ENCODE peak calls at places on chromosomes 7 and 10, in four cellular contexts. One of them, this sample, is unnamed.

GRCh38 chr7:100827330-100828226 is at the start of gene EPHB4:
- DNase-seq in K562: peak
- DNase-seq in HepG2: peak
- DNase-seq in A549: peak
- DNase-seq in this sample: no peak

GRCh38 chr7:23277359-23277989 is 21.7 kb upstream of the MALSU1 start:
- DNase-seq in K562: peak
- DNase-seq in HepG2: peak
- DNase-seq in A549: peak
- DNase-seq in this sample: peak

GRCh38 chr7:25263292-25263691 is 35.0 kb upstream of the NPVF start:
- DNase-seq in K562: no peak
- DNase-seq in HepG2: no peak
- DNase-seq in A549: no peak
- DNase-seq in this sample: no peak

GRCh38 chr7:117169907-117170306 is 153.0 kb downstream of the WNT2 start:
- DNase-seq in K562: no peak
- DNase-seq in HepG2: no peak
- DNase-seq in A549: no peak
- DNase-seq in this sample: no peak

GRCh38 chr7:105639677-105640493 is 58.6 kb upstream of the EFCAB10 start:
- DNase-seq in K562: no peak
- DNase-seq in HepG2: no peak
- DNase-seq in A549: no peak
- DNase-seq in this sample: no peak

GRCh38 chr10:31075434-31075833 is 43.8 kb upstream of the ZNF438 start:
- DNase-seq in K562: no peak
- DNase-seq in HepG2: no peak
- DNase-seq in A549: no peak
- DNase-seq in this sample: no peak

GRCh38 chr10:51422311-51423120 is 276.9 kb downstream of the CSTF2T start:
- DNase-seq in K562: peak
- DNase-seq in HepG2: peak
- DNase-seq in A549: peak
- DNase-seq in this sample: peak

GRCh38 chr7:16795624-16796023 is 9.2 kb downstream of the AGR2 start:
- DNase-seq in K562: no peak
- DNase-seq in HepG2: no peak
- DNase-seq in A549: no peak
- DNase-seq in this sample: no peak

GRCh38 chr10:71893920-71894319 is 42.9 kb upstream of the PSAP start:
- DNase-seq in K562: peak
- DNase-seq in HepG2: peak
- DNase-seq in A549: no peak
- DNase-seq in this sample: no peak

GRCh38 chr10:14560794-14561765 is 213.6 kb downstream of the FAM107B start:
- DNase-seq in K562: no peak
- DNase-seq in HepG2: no peak
- DNase-seq in A549: no peak
- DNase-seq in this sample: no peak

GRCh38 chr10:113386005-113386404 is 166.8 kb upstream of the HABP2 start:
- DNase-seq in K562: no peak
- DNase-seq in HepG2: peak
- DNase-seq in A549: peak
- DNase-seq in this sample: no peak

GRCh38 chr7:77657427-77658331 is 38.6 kb upstream of the RSBN1L start:
- DNase-seq in K562: peak
- DNase-seq in HepG2: peak
- DNase-seq in A549: peak
- DNase-seq in this sample: peak

DNA sequence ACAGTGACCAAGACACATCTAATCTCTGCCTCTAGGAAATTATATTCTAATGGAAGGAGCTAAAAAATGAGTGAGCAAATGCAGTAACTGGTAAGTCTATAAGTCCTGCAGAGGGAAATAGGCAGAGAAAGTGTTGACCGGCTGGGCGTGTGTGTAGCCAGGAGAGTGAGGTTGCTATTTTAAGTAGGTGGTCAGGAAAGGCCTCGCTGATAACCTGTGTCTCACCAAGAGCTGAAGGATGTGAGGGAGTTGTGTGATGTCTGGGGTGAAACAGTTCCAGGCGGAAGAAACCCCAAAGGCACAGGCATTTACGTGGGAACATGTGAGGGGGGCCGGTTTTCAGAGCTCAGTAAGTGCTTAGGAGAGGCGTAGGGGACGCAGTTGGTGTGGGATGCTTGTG is 54.8 kb downstream of the BAMBI start:
- DNase-seq in K562: peak
- DNase-seq in HepG2: no peak
- DNase-seq in A549: no peak
- DNase-seq in this sample: no peak
- TF ChIP-seq HDAC2 in K562: no peak
- TF ChIP-seq HDAC2 in HepG2: no peak
- TF ChIP-seq HDAC2 in A549: no peak
- TF ChIP-seq HDAC2 in this sample: no peak

GRCh38 chr7:85407401-85407800 is 220.5 kb upstream of the SEMA3D start:
- DNase-seq in K562: no peak
- DNase-seq in HepG2: no peak
- DNase-seq in A549: no peak
- DNase-seq in this sample: no peak

GRCh38 chr7:85405503-85405902 is 218.6 kb upstream of the SEMA3D start:
- DNase-seq in K562: no peak
- DNase-seq in HepG2: no peak
- DNase-seq in A549: no peak
- DNase-seq in this sample: no peak

GRCh38 chr7:85405016-85405415 is 218.2 kb upstream of the SEMA3D start:
- DNase-seq in K562: no peak
- DNase-seq in HepG2: no peak
- DNase-seq in A549: no peak
- DNase-seq in this sample: no peak
- TF ChIP-seq BHLHE40 in K562: no peak
- TF ChIP-seq BHLHE40 in HepG2: no peak
- TF ChIP-seq BHLHE40 in A549: no peak
- TF ChIP-seq BHLHE40 in this sample: no peak

GRCh38 chr7:3893789-3894153 is 592.7 kb downstream of the SDK1 start:
- DNase-seq in K562: no peak
- DNase-seq in HepG2: no peak
- DNase-seq in A549: no peak
- DNase-seq in this sample: no peak

GRCh38 chr7:3899559-3899991 is 598.5 kb downstream of the SDK1 start:
- DNase-seq in K562: no peak
- DNase-seq in HepG2: no peak
- DNase-seq in A549: no peak
- DNase-seq in this sample: no peak

GRCh38 chr7:3896366-3896765 is 595.3 kb downstream of the SDK1 start:
- DNase-seq in K562: no peak
- DNase-seq in HepG2: no peak
- DNase-seq in A549: no peak
- DNase-seq in this sample: no peak

GRCh38 chr7:3895341-3895740 is 594.3 kb downstream of the SDK1 start:
- DNase-seq in K562: no peak
- DNase-seq in HepG2: no peak
- DNase-seq in A549: no peak
- DNase-seq in this sample: no peak

GRCh38 chr7:3897430-3898385 is 596.7 kb downstream of the SDK1 start:
- DNase-seq in K562: peak
- DNase-seq in HepG2: peak
- DNase-seq in A549: peak
- DNase-seq in this sample: no peak
- TF ChIP-seq HDAC2 in K562: no peak
- TF ChIP-seq HDAC2 in HepG2: no peak
- TF ChIP-seq HDAC2 in A549: no peak
- TF ChIP-seq HDAC2 in this sample: no peak

GRCh38 chr10:46006219-46006618 is 24.2 kb downstream of the NCOA4 start:
- DNase-seq in K562: no peak
- DNase-seq in HepG2: no peak
- DNase-seq in A549: no peak
- DNase-seq in this sample: no peak
- TF ChIP-seq BHLHE40 in K562: no peak
- TF ChIP-seq BHLHE40 in HepG2: no peak
- TF ChIP-seq BHLHE40 in A549: no peak
- TF ChIP-seq BHLHE40 in this sample: no peak

GRCh38 chr10:97914171-97914836 is 64.7 kb downstream of the GOLGA7B start:
- DNase-seq in K562: no peak
- DNase-seq in HepG2: no peak
- DNase-seq in A549: no peak
- DNase-seq in this sample: no peak

GRCh38 chr10:97915346-97915745 is 65.7 kb downstream of the GOLGA7B start:
- DNase-seq in K562: no peak
- DNase-seq in HepG2: no peak
- DNase-seq in A549: no peak
- DNase-seq in this sample: no peak

GRCh38 chr10:97913554-97913953 is 63.9 kb downstream of the GOLGA7B start:
- DNase-seq in K562: no peak
- DNase-seq in HepG2: no peak
- DNase-seq in A549: no peak
- DNase-seq in this sample: no peak

GRCh38 chr10:97915761-97916160 is 66.1 kb downstream of the GOLGA7B start:
- DNase-seq in K562: no peak
- DNase-seq in HepG2: no peak
- DNase-seq in A549: no peak
- DNase-seq in this sample: no peak

GRCh38 chr10:97914837-97915211 is 65.2 kb downstream of the GOLGA7B start:
- DNase-seq in K562: peak
- DNase-seq in HepG2: peak
- DNase-seq in A549: peak
- DNase-seq in this sample: no peak
- TF ChIP-seq HDAC2 in K562: no peak
- TF ChIP-seq HDAC2 in HepG2: no peak
- TF ChIP-seq HDAC2 in A549: no peak
- TF ChIP-seq HDAC2 in this sample: no peak

GRCh38 chr7:79713281-79713680 is 259.8 kb upstream of the MAGI2 start:
- DNase-seq in K562: no peak
- DNase-seq in HepG2: no peak
- DNase-seq in A549: no peak
- DNase-seq in this sample: no peak

GRCh38 chr7:79714081-79714480 is 260.6 kb upstream of the MAGI2 start:
- DNase-seq in K562: no peak
- DNase-seq in HepG2: no peak
- DNase-seq in A549: no peak
- DNase-seq in this sample: no peak

GRCh38 chr7:79711660-79712059 is 258.2 kb upstream of the MAGI2 start:
- DNase-seq in K562: no peak
- DNase-seq in HepG2: no peak
- DNase-seq in A549: no peak
- DNase-seq in this sample: no peak

DNA sequence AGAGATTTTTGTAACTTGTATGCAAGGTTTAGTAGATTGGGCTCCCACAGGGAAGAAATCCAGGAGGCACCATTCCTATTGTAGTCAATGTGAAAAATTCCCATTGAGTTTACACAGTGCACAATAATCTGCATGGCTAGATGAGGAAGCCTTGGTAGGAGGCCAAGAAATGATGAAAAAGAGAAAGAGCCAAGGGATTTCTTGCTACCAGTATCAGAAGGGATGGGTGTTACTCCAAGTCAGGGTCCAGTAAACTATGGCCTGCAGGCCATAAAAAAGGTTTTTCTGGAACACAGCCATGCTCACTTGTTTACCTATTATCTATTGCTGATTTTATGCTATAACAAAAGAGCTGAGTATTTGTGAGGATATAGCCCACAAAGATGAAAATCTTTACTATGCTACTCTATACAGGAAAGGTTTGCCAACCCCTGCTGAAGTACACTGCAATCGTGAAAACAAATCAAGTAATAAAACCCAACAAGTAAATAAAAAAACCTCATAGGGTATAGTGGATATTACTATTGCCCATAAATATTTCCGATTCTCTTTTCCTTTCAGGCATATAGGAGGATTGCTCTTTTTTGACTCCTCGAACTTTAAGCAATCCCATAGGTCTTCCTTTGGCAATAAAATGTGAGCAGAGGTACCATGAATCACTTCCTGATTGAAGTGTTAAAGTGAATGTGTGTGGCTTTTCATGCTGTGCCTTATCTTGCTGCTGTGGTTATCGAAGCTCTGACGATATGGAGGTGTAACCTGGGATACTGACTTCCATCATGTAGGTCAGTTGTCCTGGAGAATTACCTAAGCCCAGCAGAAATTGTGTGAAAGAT is 256.3 kb upstream of the MAGI2 start:
- DNase-seq in K562: no peak
- DNase-seq in HepG2: no peak
- DNase-seq in A549: no peak
- DNase-seq in this sample: no peak
- TF ChIP-seq BHLHE40 in K562: no peak
- TF ChIP-seq BHLHE40 in HepG2: no peak
- TF ChIP-seq BHLHE40 in A549: no peak
- TF ChIP-seq BHLHE40 in this sample: no peak

GRCh38 chr10:121127151-121127906 is 276.2 kb downstream of the WDR11 start:
- DNase-seq in K562: no peak
- DNase-seq in HepG2: no peak
- DNase-seq in A549: no peak
- DNase-seq in this sample: no peak

GRCh38 chr10:121131014-121131413 is 279.9 kb downstream of the WDR11 start:
- DNase-seq in K562: no peak
- DNase-seq in HepG2: no peak
- DNase-seq in A549: no peak
- DNase-seq in this sample: no peak

GRCh38 chr10:121130382-121130781 is 279.2 kb downstream of the WDR11 start:
- DNase-seq in K562: no peak
- DNase-seq in HepG2: no peak
- DNase-seq in A549: no peak
- DNase-seq in this sample: no peak

GRCh38 chr10:121131426-121132277 is 280.5 kb downstream of the WDR11 start:
- DNase-seq in K562: no peak
- DNase-seq in HepG2: no peak
- DNase-seq in A549: no peak
- DNase-seq in this sample: no peak

DNA sequence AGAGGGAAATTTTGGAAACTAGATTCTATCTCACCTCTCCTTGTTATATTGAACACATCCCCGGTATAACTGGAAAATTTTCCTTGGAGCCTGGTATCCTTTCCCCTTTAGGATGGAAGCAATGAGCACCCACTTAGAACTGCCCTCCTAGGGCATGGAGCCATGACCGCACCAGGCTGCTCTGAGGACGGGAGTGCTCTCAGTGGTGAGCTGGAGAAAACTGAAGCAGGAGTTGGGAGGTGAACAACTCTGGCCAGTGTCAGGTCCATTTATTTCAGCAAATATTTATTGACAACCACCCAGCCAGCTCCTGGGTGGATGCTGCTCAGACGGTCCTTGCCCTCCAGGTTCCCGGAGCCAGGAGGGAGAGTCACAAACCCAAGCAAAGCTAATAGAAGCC is 278.1 kb downstream of the WDR11 start:
- DNase-seq in K562: no peak
- DNase-seq in HepG2: no peak
- DNase-seq in A549: no peak
- DNase-seq in this sample: no peak
- TF ChIP-seq HDAC2 in K562: no peak
- TF ChIP-seq HDAC2 in HepG2: no peak
- TF ChIP-seq HDAC2 in A549: no peak
- TF ChIP-seq HDAC2 in this sample: no peak